ENCODE peak calls at places on chromosomes 16 and 17, in nine cellular contexts. I, X, S, K, E, C, N, T and Q are unnamed samples.
A peak's percentile ranks its signal among the peaks of the same experiment; 100 is the strongest.

GRCh38 chr16:31271621-31272190 is 11.9 kb downstream of the ITGAM start:
- DNase-seq in I (no peak), X (no peak), S (peak; percentile 6), K (no peak), E (no peak), C (no peak), N (no peak), T (no peak), Q (no peak)

GRCh38 chr17:30318190-30318589 is 15.7 kb downstream of the TMIGD1 start:
- DNase-seq in I (no peak), X (no peak), S (no peak), K (no peak), E (no peak), C (no peak), N (no peak), T (no peak), Q (no peak)

GRCh38 chr16:29999605-30000004 is 3.6 kb downstream of the INO80E start:
- DNase-seq in I (no peak), X (no peak), S (no peak), K (no peak), E (no peak), C (no peak), N (no peak), T (no peak), Q (no peak)

GRCh38 chr16:56549744-56550385 is 15.0 kb upstream of the MT4 start:
- DNase-seq in I (no peak), X (peak; percentile 28), S (no peak), K (no peak), E (no peak), C (no peak), N (no peak), T (no peak), Q (no peak)

GRCh38 chr17:83161298-83162034 is 82.1 kb downstream of the METRNL start:
- DNase-seq in I (no peak), X (peak; percentile 92), S (no peak), K (no peak), E (no peak), C (no peak), N (no peak), T (no peak), Q (no peak)

GRCh38 chr17:7858487-7858832 is 657 bp downstream of the CYB5D1 start:
- DNase-seq in I (no peak), X (peak; percentile 44), S (peak; percentile 44), K (peak; percentile 56), E (no peak), C (no peak), N (peak; percentile 60), T (peak; percentile 69), Q (peak; percentile 66)

GRCh38 chr17:63434951-63435571 is 11.0 kb downstream of the CYB561 start:
- DNase-seq in I (peak; percentile 96), X (peak; percentile 25), S (no peak), K (peak; percentile 81), E (no peak), C (no peak), N (peak; percentile 92), T (peak; percentile 87), Q (peak; percentile 80)

GRCh38 chr17:75525806-75526554 is 483 bp downstream of the LLGL2 start:
- DNase-seq in I (peak; percentile 43), X (no peak), S (peak; percentile 33), K (no peak), E (no peak), C (no peak), N (peak; percentile 73), T (peak; percentile 65), Q (no peak)

GRCh38 chr16:27314161-27314723 is 468 bp downstream of the IL4R start:
- DNase-seq in I (peak; percentile 57), X (peak; percentile 97), S (peak; percentile 26), K (peak; percentile 65), E (no peak), C (no peak), N (peak; percentile 41), T (peak; percentile 83), Q (peak; percentile 35)

GRCh38 chr16:89870440-89870839 is 3.0 kb upstream of the TCF25 start:
- DNase-seq in I (no peak), X (no peak), S (no peak), K (no peak), E (no peak), C (no peak), N (no peak), T (no peak), Q (no peak)

GRCh38 chr17:30554839-30555751 is 77.9 kb downstream of the GOSR1 start:
- DNase-seq in I (peak; percentile 26), X (peak; percentile 15), S (no peak), K (no peak), E (no peak), C (no peak), N (no peak), T (peak; percentile 39), Q (peak; percentile 30)

GRCh38 chr16:30567991-30568638 is 3.4 kb downstream of the ZNF688 start:
- DNase-seq in I (no peak), X (peak; percentile 74), S (no peak), K (no peak), E (no peak), C (no peak), N (no peak), T (peak; percentile 67), Q (no peak)

GRCh38 chr17:82277851-82278250 is 4.4 kb upstream of the CSNK1D start:
- DNase-seq in I (no peak), X (no peak), S (no peak), K (no peak), E (no peak), C (no peak), N (no peak), T (no peak), Q (no peak)

GRCh38 chr17:67528751-67529436 is 151.8 kb downstream of the PITPNC1 start:
- DNase-seq in I (peak; percentile 80), X (peak; percentile 93), S (no peak), K (peak; percentile 83), E (no peak), C (peak; percentile 41), N (peak; percentile 98), T (peak; percentile 81), Q (no peak)
- TF ChIP-seq POLR2A in I (no peak), X (peak; percentile 40), S (no peak), K (no peak), E (no peak), C (no peak), N (no peak), T (no peak), Q (no peak)

DNA sequence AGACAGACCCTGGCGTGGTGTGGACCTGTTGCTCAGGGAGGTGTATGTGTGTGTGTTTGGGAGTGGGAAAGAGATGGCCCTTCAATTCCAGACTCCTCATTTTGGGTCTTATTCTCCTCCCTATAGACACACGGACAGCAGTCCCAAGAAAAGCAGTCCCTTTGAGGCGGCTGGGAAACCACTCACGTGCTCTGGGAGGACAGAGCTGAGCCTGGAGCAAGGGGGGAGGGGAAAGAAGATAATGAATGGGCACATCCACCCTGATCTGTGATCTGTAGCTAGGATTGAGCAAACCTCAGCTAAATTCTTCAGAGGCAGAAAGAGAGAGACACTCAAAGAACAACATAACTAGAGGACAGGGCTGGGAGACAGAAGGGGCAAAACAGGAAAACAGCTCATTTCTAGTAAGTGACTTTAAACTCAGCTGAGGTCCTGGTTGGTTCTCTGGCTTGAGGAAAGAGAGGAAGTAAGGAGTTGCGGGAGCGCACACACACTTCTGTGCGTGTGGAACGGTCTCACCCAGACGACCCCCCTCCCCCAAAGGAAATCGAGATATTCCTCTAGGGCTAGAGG is 784 bp downstream of the RAB5C start:
- DNase-seq in I (no peak), X (peak; percentile 29), S (peak; percentile 55), K (no peak), E (no peak), C (no peak), N (no peak), T (no peak), Q (peak; percentile 62)
- TF ChIP-seq POLR2A in I (no peak), X (no peak), S (no peak), K (no peak), E (no peak), C (no peak), N (no peak), T (no peak), Q (no peak)

GRCh38 chr16:54801445-54801844 is 129.2 kb upstream of the IRX5 start:
- DNase-seq in I (no peak), X (no peak), S (no peak), K (no peak), E (no peak), C (no peak), N (no peak), T (no peak), Q (no peak)
- TF ChIP-seq POLR2A in I (no peak), X (no peak), S (no peak), K (no peak), E (no peak), C (no peak), N (no peak), T (no peak), Q (no peak)

GRCh38 chr16:84237994-84238750 is 1.6 kb downstream of the KCNG4 start:
- DNase-seq in I (no peak), X (no peak), S (no peak), K (no peak), E (no peak), C (no peak), N (peak; percentile 66), T (no peak), Q (no peak)
- TF ChIP-seq POLR2A in I (no peak), X (no peak), S (no peak), K (no peak), E (no peak), C (no peak), N (no peak), T (no peak), Q (no peak)

GRCh38 chr16:14325921-14326401 is 254.8 kb downstream of the MRTFB start:
- DNase-seq in I (no peak), X (no peak), S (no peak), K (no peak), E (no peak), C (no peak), N (no peak), T (no peak), Q (no peak)
- TF ChIP-seq POLR2A in I (no peak), X (no peak), S (no peak), K (no peak), E (no peak), C (no peak), N (no peak), T (no peak), Q (no peak)